ENCODE peak calls at places on chromosomes 6 and 20, in nine cellular contexts. One of them, this sample, is unnamed.

GRCh38 chr20:20759132-20759531 is 46.7 kb upstream of the RALGAPA2 start:
- DNase-seq in activated B cell treated with CpG ODN at 0.5 μM for 24 hours: no peak
- DNase-seq in right cardiac atrium: no peak
- DNase-seq in upper lobe of left lung: no peak
- DNase-seq in NCI-H2029: no peak
- DNase-seq in HCT116: no peak
- DNase-seq in NT2/D1: no peak
- DNase-seq in anterior cingulate cortex: no peak
- DNase-seq in GM10248: no peak
- DNase-seq in this sample: no peak

GRCh38 chr6:106658469-106658868 is 29.1 kb downstream of the QRSL1 start:
- DNase-seq in activated B cell treated with CpG ODN at 0.5 μM for 24 hours: no peak
- DNase-seq in right cardiac atrium: no peak
- DNase-seq in upper lobe of left lung: no peak
- DNase-seq in NCI-H2029: no peak
- DNase-seq in HCT116: peak
- DNase-seq in NT2/D1: no peak
- DNase-seq in anterior cingulate cortex: no peak
- DNase-seq in GM10248: no peak
- DNase-seq in this sample: no peak

GRCh38 chr6:166313255-166314070 is 5.3 kb upstream of the PRR18 start:
- DNase-seq in activated B cell treated with CpG ODN at 0.5 μM for 24 hours: no peak
- DNase-seq in right cardiac atrium: no peak
- DNase-seq in upper lobe of left lung: peak
- DNase-seq in NCI-H2029: no peak
- DNase-seq in HCT116: peak
- DNase-seq in NT2/D1: no peak
- DNase-seq in anterior cingulate cortex: peak
- DNase-seq in GM10248: peak
- DNase-seq in this sample: peak

GRCh38 chr20:22374678-22375590 is 209.4 kb downstream of the FOXA2 start:
- DNase-seq in activated B cell treated with CpG ODN at 0.5 μM for 24 hours: no peak
- DNase-seq in right cardiac atrium: no peak
- DNase-seq in upper lobe of left lung: no peak
- DNase-seq in NCI-H2029: no peak
- DNase-seq in HCT116: no peak
- DNase-seq in NT2/D1: no peak
- DNase-seq in anterior cingulate cortex: no peak
- DNase-seq in GM10248: no peak
- DNase-seq in this sample: no peak

GRCh38 chr20:57653910-57654309 is 33.7 kb upstream of the ZBP1 start:
- DNase-seq in activated B cell treated with CpG ODN at 0.5 μM for 24 hours: no peak
- DNase-seq in right cardiac atrium: peak
- DNase-seq in upper lobe of left lung: no peak
- DNase-seq in NCI-H2029: no peak
- DNase-seq in HCT116: no peak
- DNase-seq in NT2/D1: no peak
- DNase-seq in anterior cingulate cortex: no peak
- DNase-seq in GM10248: peak
- DNase-seq in this sample: no peak

GRCh38 chr6:33205172-33206026 is 944 bp downstream of the HSD17B8 start:
- DNase-seq in activated B cell treated with CpG ODN at 0.5 μM for 24 hours: no peak
- DNase-seq in right cardiac atrium: no peak
- DNase-seq in upper lobe of left lung: no peak
- DNase-seq in NCI-H2029: no peak
- DNase-seq in HCT116: peak
- DNase-seq in NT2/D1: no peak
- DNase-seq in anterior cingulate cortex: no peak
- DNase-seq in GM10248: no peak
- DNase-seq in this sample: no peak

GRCh38 chr6:170185175-170185970 is 105.5 kb downstream of the DLL1 start:
- DNase-seq in activated B cell treated with CpG ODN at 0.5 μM for 24 hours: no peak
- DNase-seq in right cardiac atrium: no peak
- DNase-seq in upper lobe of left lung: peak
- DNase-seq in NCI-H2029: no peak
- DNase-seq in HCT116: no peak
- DNase-seq in NT2/D1: no peak
- DNase-seq in anterior cingulate cortex: no peak
- DNase-seq in GM10248: no peak
- DNase-seq in this sample: no peak

GRCh38 chr20:13342469-13343242 is 121.6 kb downstream of the ISM1 start:
- DNase-seq in activated B cell treated with CpG ODN at 0.5 μM for 24 hours: no peak
- DNase-seq in right cardiac atrium: no peak
- DNase-seq in upper lobe of left lung: peak
- DNase-seq in NCI-H2029: no peak
- DNase-seq in HCT116: no peak
- DNase-seq in NT2/D1: no peak
- DNase-seq in anterior cingulate cortex: no peak
- DNase-seq in GM10248: no peak
- DNase-seq in this sample: no peak

GRCh38 chr20:47057661-47058060 is 163.0 kb downstream of the EYA2 start:
- DNase-seq in activated B cell treated with CpG ODN at 0.5 μM for 24 hours: no peak
- DNase-seq in right cardiac atrium: no peak
- DNase-seq in upper lobe of left lung: no peak
- DNase-seq in NCI-H2029: no peak
- DNase-seq in HCT116: no peak
- DNase-seq in NT2/D1: no peak
- DNase-seq in anterior cingulate cortex: no peak
- DNase-seq in GM10248: no peak
- DNase-seq in this sample: no peak

GRCh38 chr6:42229720-42230119 is 12.1 kb upstream of the MRPS10 start:
- DNase-seq in activated B cell treated with CpG ODN at 0.5 μM for 24 hours: no peak
- DNase-seq in right cardiac atrium: no peak
- DNase-seq in upper lobe of left lung: no peak
- DNase-seq in NCI-H2029: no peak
- DNase-seq in HCT116: no peak
- DNase-seq in NT2/D1: no peak
- DNase-seq in anterior cingulate cortex: no peak
- DNase-seq in GM10248: no peak
- DNase-seq in this sample: no peak

GRCh38 chr6:3876131-3876530 is 27.0 kb downstream of the FAM50B start:
- DNase-seq in activated B cell treated with CpG ODN at 0.5 μM for 24 hours: no peak
- DNase-seq in right cardiac atrium: peak
- DNase-seq in upper lobe of left lung: no peak
- DNase-seq in NCI-H2029: no peak
- DNase-seq in HCT116: no peak
- DNase-seq in NT2/D1: no peak
- DNase-seq in anterior cingulate cortex: no peak
- DNase-seq in GM10248: no peak
- DNase-seq in this sample: no peak

GRCh38 chr6:108896111-108896661 is 48.0 kb downstream of the ARMC2 start:
- DNase-seq in activated B cell treated with CpG ODN at 0.5 μM for 24 hours: no peak
- DNase-seq in right cardiac atrium: no peak
- DNase-seq in upper lobe of left lung: no peak
- DNase-seq in NCI-H2029: no peak
- DNase-seq in HCT116: no peak
- DNase-seq in NT2/D1: no peak
- DNase-seq in anterior cingulate cortex: no peak
- DNase-seq in GM10248: no peak
- DNase-seq in this sample: no peak

GRCh38 chr6:143515766-143516355 is 4.3 kb upstream of the FUCA2 start:
- DNase-seq in activated B cell treated with CpG ODN at 0.5 μM for 24 hours: no peak
- DNase-seq in right cardiac atrium: no peak
- DNase-seq in upper lobe of left lung: peak
- DNase-seq in NCI-H2029: no peak
- DNase-seq in HCT116: no peak
- DNase-seq in NT2/D1: no peak
- DNase-seq in anterior cingulate cortex: no peak
- DNase-seq in GM10248: no peak
- DNase-seq in this sample: no peak

GRCh38 chr20:16942702-16943101 is 194.5 kb downstream of the OTOR start:
- DNase-seq in activated B cell treated with CpG ODN at 0.5 μM for 24 hours: no peak
- DNase-seq in right cardiac atrium: no peak
- DNase-seq in upper lobe of left lung: no peak
- DNase-seq in NCI-H2029: no peak
- DNase-seq in HCT116: no peak
- DNase-seq in NT2/D1: no peak
- DNase-seq in anterior cingulate cortex: no peak
- DNase-seq in GM10248: no peak
- DNase-seq in this sample: no peak

GRCh38 chr6:82781805-82782204 is 283.8 kb downstream of the UBE3D start:
- DNase-seq in activated B cell treated with CpG ODN at 0.5 μM for 24 hours: no peak
- DNase-seq in right cardiac atrium: no peak
- DNase-seq in upper lobe of left lung: no peak
- DNase-seq in NCI-H2029: no peak
- DNase-seq in HCT116: no peak
- DNase-seq in NT2/D1: no peak
- DNase-seq in anterior cingulate cortex: no peak
- DNase-seq in GM10248: no peak
- DNase-seq in this sample: no peak

GRCh38 chr20:50455656-50456451 is 54.3 kb upstream of the PTPN1 start:
- DNase-seq in activated B cell treated with CpG ODN at 0.5 μM for 24 hours: no peak
- DNase-seq in right cardiac atrium: peak
- DNase-seq in upper lobe of left lung: peak
- DNase-seq in NCI-H2029: no peak
- DNase-seq in HCT116: no peak
- DNase-seq in NT2/D1: no peak
- DNase-seq in anterior cingulate cortex: no peak
- DNase-seq in GM10248: no peak
- DNase-seq in this sample: no peak

GRCh38 chr6:36545767-36546663 is 1.3 kb downstream of the STK38 start:
- DNase-seq in activated B cell treated with CpG ODN at 0.5 μM for 24 hours: no peak
- DNase-seq in right cardiac atrium: no peak
- DNase-seq in upper lobe of left lung: no peak
- DNase-seq in NCI-H2029: no peak
- DNase-seq in HCT116: no peak
- DNase-seq in NT2/D1: no peak
- DNase-seq in anterior cingulate cortex: no peak
- DNase-seq in GM10248: no peak
- DNase-seq in this sample: no peak

GRCh38 chr6:158324136-158324535 is 11.9 kb downstream of the TULP4 start:
- DNase-seq in activated B cell treated with CpG ODN at 0.5 μM for 24 hours: no peak
- DNase-seq in right cardiac atrium: no peak
- DNase-seq in upper lobe of left lung: no peak
- DNase-seq in NCI-H2029: no peak
- DNase-seq in HCT116: no peak
- DNase-seq in NT2/D1: no peak
- DNase-seq in anterior cingulate cortex: no peak
- DNase-seq in GM10248: no peak
- DNase-seq in this sample: no peak

GRCh38 chr6:168029459-168030217 is 32.2 kb downstream of the KIF25 start:
- DNase-seq in activated B cell treated with CpG ODN at 0.5 μM for 24 hours: no peak
- DNase-seq in right cardiac atrium: no peak
- DNase-seq in upper lobe of left lung: no peak
- DNase-seq in NCI-H2029: no peak
- DNase-seq in HCT116: no peak
- DNase-seq in NT2/D1: no peak
- DNase-seq in anterior cingulate cortex: no peak
- DNase-seq in GM10248: no peak
- DNase-seq in this sample: no peak

GRCh38 chr6:125942677-125943527 is 13.7 kb upstream of the HINT3 start:
- DNase-seq in activated B cell treated with CpG ODN at 0.5 μM for 24 hours: no peak
- DNase-seq in right cardiac atrium: no peak
- DNase-seq in upper lobe of left lung: no peak
- DNase-seq in NCI-H2029: no peak
- DNase-seq in HCT116: no peak
- DNase-seq in NT2/D1: no peak
- DNase-seq in anterior cingulate cortex: no peak
- DNase-seq in GM10248: no peak
- DNase-seq in this sample: no peak

GRCh38 chr6:32387946-32388345 is 16.2 kb upstream of the TSBP1 start:
- DNase-seq in activated B cell treated with CpG ODN at 0.5 μM for 24 hours: no peak
- DNase-seq in right cardiac atrium: no peak
- DNase-seq in upper lobe of left lung: no peak
- DNase-seq in NCI-H2029: no peak
- DNase-seq in HCT116: no peak
- DNase-seq in NT2/D1: no peak
- DNase-seq in anterior cingulate cortex: no peak
- DNase-seq in GM10248: no peak
- DNase-seq in this sample: no peak

GRCh38 chr6:150275489-150275888 is 93.3 kb upstream of the IYD start:
- DNase-seq in activated B cell treated with CpG ODN at 0.5 μM for 24 hours: no peak
- DNase-seq in right cardiac atrium: no peak
- DNase-seq in upper lobe of left lung: no peak
- DNase-seq in NCI-H2029: no peak
- DNase-seq in HCT116: no peak
- DNase-seq in NT2/D1: no peak
- DNase-seq in anterior cingulate cortex: no peak
- DNase-seq in GM10248: no peak
- DNase-seq in this sample: no peak

GRCh38 chr20:13221673-13222318 is 722 bp downstream of the ISM1 start:
- DNase-seq in activated B cell treated with CpG ODN at 0.5 μM for 24 hours: no peak
- DNase-seq in right cardiac atrium: peak
- DNase-seq in upper lobe of left lung: peak
- DNase-seq in NCI-H2029: peak
- DNase-seq in HCT116: peak
- DNase-seq in NT2/D1: peak
- DNase-seq in anterior cingulate cortex: no peak
- DNase-seq in GM10248: peak
- DNase-seq in this sample: peak

GRCh38 chr6:37077459-37078296 is 72.2 kb downstream of the FGD2 start:
- DNase-seq in activated B cell treated with CpG ODN at 0.5 μM for 24 hours: no peak
- DNase-seq in right cardiac atrium: peak
- DNase-seq in upper lobe of left lung: peak
- DNase-seq in NCI-H2029: no peak
- DNase-seq in HCT116: no peak
- DNase-seq in NT2/D1: no peak
- DNase-seq in anterior cingulate cortex: peak
- DNase-seq in GM10248: no peak
- DNase-seq in this sample: no peak

GRCh38 chr6:149840345-149841075 is 23.6 kb downstream of the LRP11 start:
- DNase-seq in activated B cell treated with CpG ODN at 0.5 μM for 24 hours: no peak
- DNase-seq in right cardiac atrium: peak
- DNase-seq in upper lobe of left lung: peak
- DNase-seq in NCI-H2029: peak
- DNase-seq in HCT116: peak
- DNase-seq in NT2/D1: no peak
- DNase-seq in anterior cingulate cortex: peak
- DNase-seq in GM10248: peak
- DNase-seq in this sample: no peak

GRCh38 chr6:43511824-43512415 is 1.8 kb upstream of the LRRC73 start:
- DNase-seq in activated B cell treated with CpG ODN at 0.5 μM for 24 hours: no peak
- DNase-seq in right cardiac atrium: no peak
- DNase-seq in upper lobe of left lung: no peak
- DNase-seq in NCI-H2029: no peak
- DNase-seq in HCT116: no peak
- DNase-seq in NT2/D1: no peak
- DNase-seq in anterior cingulate cortex: no peak
- DNase-seq in GM10248: no peak
- DNase-seq in this sample: no peak

GRCh38 chr6:71886184-71887005 is at the start of gene RIMS1:
- DNase-seq in activated B cell treated with CpG ODN at 0.5 μM for 24 hours: no peak
- DNase-seq in right cardiac atrium: peak
- DNase-seq in upper lobe of left lung: no peak
- DNase-seq in NCI-H2029: no peak
- DNase-seq in HCT116: no peak
- DNase-seq in NT2/D1: peak
- DNase-seq in anterior cingulate cortex: peak
- DNase-seq in GM10248: peak
- DNase-seq in this sample: peak

GRCh38 chr20:16052406-16052805 is 520.8 kb downstream of the KIF16B start:
- DNase-seq in activated B cell treated with CpG ODN at 0.5 μM for 24 hours: no peak
- DNase-seq in right cardiac atrium: no peak
- DNase-seq in upper lobe of left lung: no peak
- DNase-seq in NCI-H2029: no peak
- DNase-seq in HCT116: no peak
- DNase-seq in NT2/D1: no peak
- DNase-seq in anterior cingulate cortex: no peak
- DNase-seq in GM10248: no peak
- DNase-seq in this sample: no peak

GRCh38 chr20:35698298-35699126 is 640 bp downstream of the NFS1 start:
- DNase-seq in activated B cell treated with CpG ODN at 0.5 μM for 24 hours: no peak
- DNase-seq in right cardiac atrium: no peak
- DNase-seq in upper lobe of left lung: peak
- DNase-seq in NCI-H2029: no peak
- DNase-seq in HCT116: no peak
- DNase-seq in NT2/D1: no peak
- DNase-seq in anterior cingulate cortex: no peak
- DNase-seq in GM10248: no peak
- DNase-seq in this sample: peak

This sample was measured in neuronal stem cell.